ENCODE peak calls at places on chromosomes 12 and 14, in ten cellular contexts. D is CD8-positive, alpha-beta memory T cell; L is activated naive CD8-positive, alpha-beta T cell treated with anti-CD3 and anti-CD28 coated beads, Interleukin-2, amount 50 U/mL, for 16 hours; F is MCF 10A; Y is neural crest cell; K is GM23338; E is GM04504; W is NCI-H460; J is WTC11; N is SW480. C is an unnamed sample.

GRCh38 chr14:77268989-77269595 is 1.9 kb downstream of the NGB start:
- DNase-seq in D (no peak), L (no peak), F (peak), Y (no peak), K (peak), E (no peak), W (no peak), J (no peak), N (peak), C (no peak)

GRCh38 chr12:4275869-4276253 is 2.3 kb downstream of the CCND2 start:
- DNase-seq in D (no peak), L (no peak), F (no peak), Y (no peak), K (peak), E (no peak), W (no peak), J (no peak), N (peak), C (peak)

GRCh38 chr12:131380961-131381705 is 329.8 kb upstream of the SFSWAP start:
- DNase-seq in D (no peak), L (no peak), F (no peak), Y (no peak), K (peak), E (no peak), W (no peak), J (no peak), N (no peak), C (peak)

GRCh38 chr12:75944097-75944904 is 87.3 kb downstream of the PHLDA1 start:
- DNase-seq in D (peak), L (no peak), F (peak), Y (no peak), K (peak), E (peak), W (peak), J (no peak), N (peak), C (no peak)

GRCh38 chr12:112130461-112130998 is 5.2 kb downstream of the TRAFD1 start:
- DNase-seq in D (peak), L (no peak), F (no peak), Y (no peak), K (no peak), E (no peak), W (no peak), J (no peak), N (no peak), C (no peak)

GRCh38 chr14:91786188-91786587 is 54.3 kb upstream of the CATSPERB start:
- DNase-seq in D (no peak), L (no peak), F (no peak), Y (no peak), K (no peak), E (no peak), W (no peak), J (no peak), N (no peak), C (no peak)

GRCh38 chr12:52805000-52805399 is 8.9 kb downstream of the KRT4 start:
- DNase-seq in D (no peak), L (no peak), F (no peak), Y (no peak), K (peak), E (no peak), W (no peak), J (peak), N (no peak), C (no peak)

GRCh38 chr14:75231320-75231719 is 47.3 kb upstream of the FOS start:
- DNase-seq in D (no peak), L (no peak), F (no peak), Y (no peak), K (no peak), E (no peak), W (no peak), J (no peak), N (no peak), C (no peak)

GRCh38 chr12:39127401-39127800 is 222.0 kb upstream of the CPNE8 start:
- DNase-seq in D (no peak), L (no peak), F (peak), Y (no peak), K (no peak), E (peak), W (peak), J (no peak), N (peak), C (no peak)

GRCh38 chr12:4412462-4412861 is 33.0 kb upstream of the FGF23 start:
- DNase-seq in D (no peak), L (no peak), F (no peak), Y (no peak), K (no peak), E (no peak), W (no peak), J (no peak), N (peak), C (no peak)

GRCh38 chr12:94225506-94225905 is 77.1 kb downstream of the PLXNC1 start:
- DNase-seq in D (no peak), L (no peak), F (no peak), Y (no peak), K (no peak), E (no peak), W (no peak), J (no peak), N (no peak), C (no peak)

GRCh38 chr14:100067971-100068959 is 3.0 kb downstream of the EVL start:
- DNase-seq in D (peak), L (peak), F (peak), Y (no peak), K (no peak), E (no peak), W (no peak), J (no peak), N (peak), C (no peak)

C was measured in neural progenitor cell.